ENCODE peak calls at places on chromosomes 2 and 18, in eight cellular contexts. P is cardiac fibroblast, W is HepG2, T is AG04449, Y is cardiac muscle cell, I is esophagus squamous epithelium, S is A549, B is GM13977. O is an unnamed sample.

GRCh38 chr2:174153757-174154680 is 94.3 kb downstream of the OLA1 start:
- DNase-seq in S (no peak), Y (peak), P (peak), B (no peak), I (no peak), W (no peak), T (peak), O (no peak)

GRCh38 chr18:12328179-12328823 is 20.3 kb downstream of the TUBB6 start:
- DNase-seq in I (no peak), W (no peak), S (no peak), Y (no peak), B (no peak), P (no peak), T (no peak), O (no peak)

GRCh38 chr2:46669016-46669415 is 189.7 kb downstream of the TMEM247 start:
- DNase-seq in S (no peak), I (no peak), P (no peak), B (no peak), T (no peak), Y (no peak), W (no peak), O (no peak)

GRCh38 chr2:11187083-11187619 is 31.9 kb downstream of the SLC66A3 start:
- DNase-seq in T (no peak), W (no peak), P (peak), S (no peak), I (no peak), B (no peak), Y (peak), O (no peak)

GRCh38 chr2:200042102-200042735 is 86.8 kb downstream of the MAIP1 start:
- DNase-seq in W (no peak), S (no peak), T (no peak), Y (peak), P (peak), I (no peak), B (no peak), O (no peak)

GRCh38 chr18:3798032-3798431 is 348.1 kb downstream of the TGIF1 start:
- DNase-seq in T (no peak), W (no peak), S (no peak), B (no peak), P (no peak), Y (no peak), I (no peak), O (no peak)

GRCh38 chr2:218569038-218569431 is 396 bp downstream of the CNOT9 start:
- DNase-seq in S (peak), T (no peak), Y (peak), B (peak), I (no peak), W (peak), P (peak), O (no peak)

GRCh38 chr2:165499131-165499530 is 29.6 kb downstream of the CSRNP3 start:
- DNase-seq in T (no peak), S (no peak), P (no peak), I (no peak), Y (no peak), B (no peak), W (no peak), O (no peak)

GRCh38 chr2:70935468-70936164 is at the start of gene ATP6V1B1:
- DNase-seq in S (no peak), I (no peak), Y (no peak), W (peak), B (no peak), T (no peak), P (no peak), O (no peak)

GRCh38 chr2:74768401-74768914 is 65.5 kb upstream of the HK2 start:
- DNase-seq in S (no peak), T (peak), Y (peak), P (peak), W (no peak), B (no peak), I (no peak), O (no peak)

GRCh38 chr2:27496357-27497287 is at the start of gene GCKR:
- DNase-seq in W (peak), Y (peak), T (peak), I (no peak), S (no peak), B (no peak), P (peak), O (no peak)

GRCh38 chr2:54444503-54444902 is 11.6 kb upstream of the SPTBN1 start:
- DNase-seq in S (no peak), P (no peak), I (no peak), Y (no peak), T (no peak), W (no peak), B (no peak), O (no peak)

GRCh38 chr2:23478087-23478932 is 93.3 kb downstream of the KLHL29 start:
- DNase-seq in S (no peak), I (no peak), P (no peak), T (no peak), W (no peak), Y (no peak), B (no peak), O (no peak)

GRCh38 chr2:28173377-28173776 is 219.3 kb upstream of the FOSL2 start:
- DNase-seq in S (no peak), P (no peak), T (no peak), I (no peak), Y (no peak), W (no peak), B (no peak), O (no peak)

GRCh38 chr2:120625865-120626560 is 109.7 kb upstream of the GLI2 start:
- DNase-seq in P (no peak), I (no peak), W (peak), B (no peak), S (no peak), Y (no peak), T (no peak), O (no peak)

GRCh38 chr2:131673400-131674173 is 145.9 kb downstream of the CCDC74A start:
- DNase-seq in Y (peak), I (no peak), W (peak), S (peak), P (peak), B (peak), T (no peak), O (peak)
- TF ChIP-seq CTCF in Y (peak), I (peak), W (peak), S (peak), P (peak), B (peak), T (peak), O (peak)

DNA sequence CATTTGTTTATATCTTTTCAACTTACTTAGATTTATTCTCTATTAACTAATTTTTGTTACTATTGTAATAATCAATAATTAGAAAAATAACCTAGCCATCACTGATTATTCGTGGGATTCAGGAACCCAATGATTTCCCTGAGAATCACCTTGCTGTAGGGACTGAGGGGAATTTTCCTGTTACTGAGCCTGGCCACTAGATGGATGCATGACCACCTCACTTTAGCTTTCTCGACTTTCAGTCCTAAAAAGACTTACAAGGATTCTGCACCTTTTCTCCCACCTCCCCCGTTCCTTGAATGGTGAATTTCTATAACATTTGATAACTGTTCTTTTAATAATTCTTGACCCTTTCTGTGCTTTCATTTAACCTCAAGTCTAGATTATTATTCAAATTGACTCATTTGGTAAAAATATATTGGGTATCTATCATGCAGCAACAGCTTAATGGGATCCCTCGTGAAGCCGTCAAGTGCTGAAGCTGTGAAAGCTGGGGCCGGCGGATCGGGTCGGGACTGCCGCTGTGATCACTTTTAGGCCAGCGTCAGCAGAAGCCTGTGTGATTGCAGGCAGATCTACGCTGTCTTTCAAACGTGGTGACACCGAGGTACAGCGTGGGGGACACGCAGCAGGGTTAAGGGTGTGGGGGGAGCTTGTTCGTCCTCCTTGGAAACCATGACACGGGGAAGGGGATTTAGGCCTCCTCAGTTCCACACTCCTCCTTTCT is 38.8 kb upstream of the TMEM18 start:
- DNase-seq in S (no peak), B (no peak), P (peak), T (no peak), W (no peak), I (no peak), Y (peak), O (no peak)
- TF ChIP-seq CTCF in S (peak), B (peak), P (peak), T (peak), W (peak), I (no peak), Y (peak), O (no peak)

DNA sequence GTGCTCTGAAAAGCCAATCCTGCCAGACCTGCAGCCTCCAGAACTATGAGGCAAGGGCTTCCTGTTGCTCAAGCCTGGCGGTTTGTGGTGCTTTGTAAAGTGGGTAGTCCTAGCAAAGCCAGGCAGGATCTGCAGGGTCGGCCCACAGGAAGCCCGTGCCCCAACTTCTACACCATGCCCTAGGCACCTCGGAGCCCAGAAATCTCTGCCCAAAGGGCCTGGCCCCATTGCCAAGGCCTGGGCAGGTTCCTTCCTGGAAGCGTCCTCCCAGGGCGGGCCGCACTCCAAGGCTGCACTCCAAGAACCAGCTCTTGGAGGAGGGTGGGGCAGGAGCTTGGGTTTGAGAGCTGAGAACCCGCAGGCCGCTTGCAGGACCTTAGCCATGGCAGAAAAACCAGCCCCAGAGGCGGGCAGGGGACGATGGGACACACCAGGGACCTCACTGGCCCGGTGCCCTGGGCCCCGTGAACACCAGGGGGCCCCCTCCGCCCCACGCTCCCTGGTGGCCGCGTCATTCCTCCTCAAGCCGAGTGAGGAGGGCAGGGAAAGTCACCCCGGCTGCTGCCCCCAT is 37.2 kb upstream of the ID2 start:
- DNase-seq in W (no peak), P (peak), Y (peak), B (no peak), I (no peak), T (no peak), S (no peak), O (no peak)
- TF ChIP-seq CTCF in W (peak), P (no peak), Y (peak), B (peak), I (no peak), T (no peak), S (peak), O (no peak)

GRCh38 chr18:52343138-52343537 is 3.1 kb downstream of the DCC start:
- DNase-seq in Y (no peak), B (peak), T (no peak), P (no peak), W (no peak), I (no peak), S (no peak), O (no peak)
- TF ChIP-seq CTCF in Y (no peak), B (no peak), T (peak), P (no peak), W (no peak), I (no peak), S (peak), O (no peak)

GRCh38 chr2:31214638-31214915 is 2.7 kb downstream of the CAPN14 start:
- DNase-seq in S (no peak), P (no peak), Y (no peak), B (no peak), W (no peak), I (no peak), T (no peak), O (no peak)
- TF ChIP-seq CTCF in S (no peak), P (no peak), Y (no peak), B (no peak), W (no peak), I (no peak), T (no peak), O (no peak)

DNA sequence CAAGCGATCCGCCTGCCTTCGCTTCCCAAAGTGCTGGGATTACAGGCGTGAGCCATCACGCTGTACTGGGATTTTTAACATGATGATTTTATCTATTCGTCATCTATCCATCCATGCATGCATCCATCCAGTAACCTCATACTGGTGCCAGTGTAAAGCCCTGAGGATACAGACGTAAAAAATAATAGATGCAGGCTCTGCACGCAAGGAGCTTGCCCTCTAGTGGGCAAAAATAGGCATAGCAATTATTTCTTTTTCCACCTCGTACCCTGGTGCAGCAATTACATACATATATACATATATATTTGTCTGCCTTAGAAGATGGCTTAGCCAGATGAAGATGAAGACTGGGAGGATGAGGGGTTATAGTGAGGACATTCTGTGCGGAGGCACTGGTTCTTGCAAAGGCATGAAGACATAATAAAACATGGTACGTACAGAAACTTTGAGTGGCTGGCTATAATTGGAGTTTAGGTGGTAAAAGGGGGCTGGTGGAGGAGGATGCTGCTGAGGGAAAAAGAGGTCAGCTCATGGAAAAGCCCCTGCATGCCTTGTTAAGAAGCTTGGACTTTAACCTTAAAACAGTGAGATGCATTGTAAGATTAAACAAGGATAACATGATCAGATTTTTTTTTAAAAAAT is 19.6 kb upstream of the RPIA start:
- DNase-seq in W (peak), S (peak), B (peak), P (peak), Y (peak), I (no peak), T (no peak), O (no peak)
- TF ChIP-seq CTCF in W (peak), S (peak), B (peak), P (peak), Y (peak), I (peak), T (peak), O (peak)

O was measured in activated B cell treated with CpG ODN at 0.5 μM for 24 hours.